ENCODE peak calls at places on chromosomes 1 and 21, in eight cellular contexts. One of them, this sample, is unnamed.

GRCh38 chr1:181087400-181087901 is 1.0 kb upstream of the IER5 start:
- DNase-seq in effector memory CD8-positive, alpha-beta T cell: no peak
- DNase-seq in EL: peak; percentile 52
- DNase-seq in activated CD4-positive, alpha-beta memory T cell treated with anti-CD3 and anti-CD28 coated beads, Interleukin-2, amount 10 ng/mL, durations not matched to agents 7 days and 5 days: no peak
- DNase-seq in thoracic aorta: no peak
- DNase-seq in renal cortical epithelial cell: no peak
- DNase-seq in T1000: no peak
- DNase-seq in left lobe of liver: no peak
- DNase-seq in this sample: no peak

GRCh38 chr1:168752171-168752570 is 23.2 kb upstream of the DPT start:
- DNase-seq in renal cortical epithelial cell: peak; percentile 56
- DNase-seq in EL: no peak
- DNase-seq in thoracic aorta: no peak
- DNase-seq in T1000: no peak
- DNase-seq in left lobe of liver: no peak
- DNase-seq in effector memory CD8-positive, alpha-beta T cell: no peak
- DNase-seq in activated CD4-positive, alpha-beta memory T cell treated with anti-CD3 and anti-CD28 coated beads, Interleukin-2, amount 10 ng/mL, durations not matched to agents 7 days and 5 days: no peak
- DNase-seq in this sample: no peak

GRCh38 chr1:172167801-172168596 is 252.5 kb upstream of the C1orf105 start:
- DNase-seq in left lobe of liver: no peak
- DNase-seq in effector memory CD8-positive, alpha-beta T cell: no peak
- DNase-seq in thoracic aorta: no peak
- DNase-seq in T1000: no peak
- DNase-seq in activated CD4-positive, alpha-beta memory T cell treated with anti-CD3 and anti-CD28 coated beads, Interleukin-2, amount 10 ng/mL, durations not matched to agents 7 days and 5 days: no peak
- DNase-seq in renal cortical epithelial cell: peak; percentile 94
- DNase-seq in EL: peak; percentile 32
- DNase-seq in this sample: no peak

GRCh38 chr1:36155560-36156328 is at the start of gene MAP7D1:
- DNase-seq in activated CD4-positive, alpha-beta memory T cell treated with anti-CD3 and anti-CD28 coated beads, Interleukin-2, amount 10 ng/mL, durations not matched to agents 7 days and 5 days: peak; percentile 86
- DNase-seq in T1000: peak; percentile 91
- DNase-seq in thoracic aorta: no peak
- DNase-seq in left lobe of liver: peak; percentile 87
- DNase-seq in effector memory CD8-positive, alpha-beta T cell: peak; percentile 85
- DNase-seq in renal cortical epithelial cell: peak; percentile 50
- DNase-seq in EL: peak; percentile 87
- DNase-seq in this sample: peak; percentile 81

GRCh38 chr1:185170291-185170848 is 13.4 kb downstream of the SWT1 start:
- DNase-seq in renal cortical epithelial cell: peak; percentile 66
- DNase-seq in effector memory CD8-positive, alpha-beta T cell: peak; percentile 44
- DNase-seq in EL: peak; percentile 66
- DNase-seq in activated CD4-positive, alpha-beta memory T cell treated with anti-CD3 and anti-CD28 coated beads, Interleukin-2, amount 10 ng/mL, durations not matched to agents 7 days and 5 days: peak; percentile 40
- DNase-seq in T1000: no peak
- DNase-seq in thoracic aorta: no peak
- DNase-seq in left lobe of liver: no peak
- DNase-seq in this sample: peak; percentile 83

GRCh38 chr1:211082824-211083223 is 51.1 kb downstream of the KCNH1 start:
- DNase-seq in T1000: peak; percentile 7
- DNase-seq in activated CD4-positive, alpha-beta memory T cell treated with anti-CD3 and anti-CD28 coated beads, Interleukin-2, amount 10 ng/mL, durations not matched to agents 7 days and 5 days: no peak
- DNase-seq in thoracic aorta: no peak
- DNase-seq in effector memory CD8-positive, alpha-beta T cell: no peak
- DNase-seq in renal cortical epithelial cell: peak; percentile 60
- DNase-seq in left lobe of liver: no peak
- DNase-seq in EL: peak; percentile 9
- DNase-seq in this sample: no peak

GRCh38 chr1:186763107-186763506 is 65.6 kb upstream of the PLA2G4A start:
- DNase-seq in thoracic aorta: no peak
- DNase-seq in EL: peak; percentile 37
- DNase-seq in T1000: no peak
- DNase-seq in left lobe of liver: no peak
- DNase-seq in activated CD4-positive, alpha-beta memory T cell treated with anti-CD3 and anti-CD28 coated beads, Interleukin-2, amount 10 ng/mL, durations not matched to agents 7 days and 5 days: no peak
- DNase-seq in effector memory CD8-positive, alpha-beta T cell: no peak
- DNase-seq in renal cortical epithelial cell: peak; percentile 18
- DNase-seq in this sample: no peak

GRCh38 chr21:46457801-46458314 is 833 bp upstream of the DIP2A start:
- DNase-seq in left lobe of liver: no peak
- DNase-seq in EL: peak; percentile 51
- DNase-seq in renal cortical epithelial cell: peak; percentile 23
- DNase-seq in T1000: no peak
- DNase-seq in activated CD4-positive, alpha-beta memory T cell treated with anti-CD3 and anti-CD28 coated beads, Interleukin-2, amount 10 ng/mL, durations not matched to agents 7 days and 5 days: peak; percentile 43
- DNase-seq in effector memory CD8-positive, alpha-beta T cell: peak; percentile 5
- DNase-seq in thoracic aorta: no peak
- DNase-seq in this sample: peak; percentile 54

GRCh38 chr1:216700779-216701178 is 22.4 kb downstream of the ESRRG start:
- DNase-seq in activated CD4-positive, alpha-beta memory T cell treated with anti-CD3 and anti-CD28 coated beads, Interleukin-2, amount 10 ng/mL, durations not matched to agents 7 days and 5 days: no peak
- DNase-seq in effector memory CD8-positive, alpha-beta T cell: no peak
- DNase-seq in renal cortical epithelial cell: no peak
- DNase-seq in EL: no peak
- DNase-seq in left lobe of liver: no peak
- DNase-seq in thoracic aorta: no peak
- DNase-seq in T1000: no peak
- DNase-seq in this sample: no peak

GRCh38 chr1:230752407-230752806 is 5.2 kb downstream of the CAPN9 start:
- DNase-seq in left lobe of liver: no peak
- DNase-seq in thoracic aorta: no peak
- DNase-seq in EL: no peak
- DNase-seq in activated CD4-positive, alpha-beta memory T cell treated with anti-CD3 and anti-CD28 coated beads, Interleukin-2, amount 10 ng/mL, durations not matched to agents 7 days and 5 days: no peak
- DNase-seq in T1000: no peak
- DNase-seq in renal cortical epithelial cell: no peak
- DNase-seq in effector memory CD8-positive, alpha-beta T cell: no peak
- DNase-seq in this sample: no peak